ENCODE peak calls at places on chromosome X, in four cellular contexts. O, I, Q and F are unnamed samples.

GRCh38 chrX:16828126-16828908 is 41.8 kb downstream of the RBBP7 start:
- DNase-seq in Q (no peak), O (no peak), I (no peak), F (no peak)

GRCh38 chrX:48631376-48632090 is 34.2 kb downstream of the WDR13 start:
- DNase-seq in I (peak; percentile 84), Q (peak; percentile 93), O (peak; percentile 65), F (peak; percentile 66)

GRCh38 chrX:47093248-47093647 is 15.0 kb downstream of the RGN start:
- DNase-seq in Q (peak; percentile 20), I (peak; percentile 26), O (no peak), F (no peak)

GRCh38 chrX:105229146-105229545 is 8.7 kb upstream of the TEX13A start:
- DNase-seq in Q (no peak), O (no peak), I (no peak), F (no peak)

GRCh38 chrX:102746134-102746584 is 25.6 kb downstream of the GPRASP3 start:
- DNase-seq in O (no peak), I (peak; percentile 62), Q (no peak), F (no peak)

GRCh38 chrX:150690126-150690525 is 3.1 kb upstream of the MTMR1 start:
- DNase-seq in O (no peak), Q (no peak), I (no peak), F (no peak)

GRCh38 chrX:155270969-155271368 is 6.7 kb upstream of the RAB39B start:
- DNase-seq in Q (no peak), O (no peak), I (no peak), F (no peak)

GRCh38 chrX:44400588-44400987 is 57.1 kb upstream of the EFHC2 start:
- DNase-seq in Q (no peak), O (no peak), I (no peak), F (no peak)

GRCh38 chrX:103249805-103250204 is 5.2 kb downstream of the TCEAL8 start:
- DNase-seq in O (no peak), I (no peak), Q (no peak), F (no peak)

GRCh38 chrX:905828-906566 is 275.4 kb downstream of the SHOX start:
- DNase-seq in O (no peak), I (no peak), Q (no peak), F (no peak)

GRCh38 chrX:124238268-124238667 is 94.2 kb upstream of the TEX13D start:
- DNase-seq in Q (no peak), O (no peak), I (no peak), F (no peak)

GRCh38 chrX:124239324-124239723 is 93.1 kb upstream of the TEX13D start:
- DNase-seq in O (no peak), Q (no peak), I (no peak), F (no peak)

GRCh38 chrX:124239911-124240310 is 92.5 kb upstream of the TEX13D start:
- DNase-seq in O (peak; percentile 42), I (no peak), Q (no peak), F (no peak)

GRCh38 chrX:124242160-124242559 is 90.3 kb upstream of the TEX13D start:
- DNase-seq in Q (no peak), I (no peak), O (no peak), F (no peak)

DNA sequence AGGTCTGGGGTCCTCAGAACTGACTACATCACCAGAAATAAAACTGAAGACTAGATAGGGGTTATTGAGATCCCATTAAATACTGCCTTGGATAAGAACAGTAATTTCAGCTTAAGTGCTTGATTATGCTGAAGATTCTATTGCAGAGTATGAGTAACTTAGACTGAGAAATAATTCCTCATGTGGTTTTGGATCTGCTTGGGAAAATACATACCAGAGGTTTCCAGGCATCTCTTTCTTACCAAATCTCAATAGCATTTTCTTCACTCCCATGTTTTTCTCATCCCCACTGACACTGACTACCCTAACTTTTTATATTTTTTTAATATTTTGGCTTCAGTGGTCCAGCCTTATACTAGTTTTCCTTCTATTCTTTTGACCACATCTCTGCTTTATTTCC is 92.0 kb upstream of the TEX13D start:
- DNase-seq in I (no peak), O (no peak), Q (no peak), F (no peak)
- TF ChIP-seq RAD21 in I (no peak), O (no peak), Q (no peak), F (no peak)

GRCh38 chrX:24375732-24376131 is 15.3 kb downstream of the SUPT20HL1 start:
- DNase-seq in O (no peak), I (no peak), Q (no peak), F (no peak)
- TF ChIP-seq NRF1 in O (no peak), I (no peak), Q (no peak), F (no peak)

GRCh38 chrX:15416133-15416993 is 32.1 kb upstream of the VEGFD start:
- DNase-seq in I (no peak), Q (no peak), O (no peak), F (no peak)
- TF ChIP-seq RAD21 in I (no peak), Q (no peak), O (no peak), F (no peak)

DNA sequence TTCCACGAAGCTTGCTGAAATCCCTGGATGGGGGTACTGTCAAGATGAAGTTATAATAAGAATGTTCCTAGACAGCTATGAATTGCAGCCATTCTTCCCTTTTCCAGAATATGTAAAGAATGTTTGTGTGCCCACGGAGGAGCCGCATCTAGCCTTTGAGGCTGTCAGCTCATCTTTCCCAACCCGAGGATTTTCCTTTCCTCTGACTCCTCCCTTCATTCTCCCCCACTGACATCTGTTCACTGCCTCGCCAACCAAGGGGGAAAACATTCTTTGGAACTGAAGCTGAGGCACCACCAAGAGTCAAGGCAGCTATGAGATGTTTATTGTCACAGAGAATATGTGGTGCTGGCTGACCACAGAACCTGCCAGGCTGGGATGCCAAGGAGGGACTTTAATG is 8.8 kb downstream of the NHSL2 start:
- DNase-seq in O (no peak), I (no peak), Q (no peak), F (no peak)
- TF ChIP-seq NRF1 in O (no peak), I (no peak), Q (no peak), F (no peak)